ENCODE peak calls at places on chromosome 10, in five cellular contexts. D, R, X, B and U are unnamed samples.

GRCh38 chr10:8050561-8051108 is 3.9 kb upstream of the GATA3 start:
- DNase-seq in D (peak; percentile 78), R (peak; percentile 32), X (peak; percentile 18), B (no peak), U (no peak)

GRCh38 chr10:118798186-118798811 is 43.5 kb upstream of the CACUL1 start:
- DNase-seq in D (peak; percentile 53), R (no peak), X (no peak), B (no peak), U (no peak)

GRCh38 chr10:94066411-94066810 is 72.7 kb downstream of the PLCE1 start:
- DNase-seq in D (peak; percentile 25), R (peak; percentile 65), X (peak; percentile 65), B (no peak), U (no peak)

GRCh38 chr10:77637474-77637985 is at the start of gene KCNMA1:
- DNase-seq in D (peak; percentile 55), R (peak; percentile 48), X (no peak), B (peak; percentile 53), U (peak; percentile 57)

GRCh38 chr10:11338160-11338844 is 273.1 kb downstream of the USP6NL start:
- DNase-seq in D (no peak), R (no peak), X (no peak), B (no peak), U (no peak)

GRCh38 chr10:2881720-2882459 is 185.5 kb upstream of the PFKP start:
- DNase-seq in D (no peak), R (no peak), X (no peak), B (no peak), U (no peak)

GRCh38 chr10:28677889-28678686 is 767 bp downstream of the BAMBI start:
- DNase-seq in D (no peak), R (peak; percentile 28), X (peak; percentile 22), B (peak; percentile 68), U (no peak)

GRCh38 chr10:53108317-53108934 is 335.8 kb upstream of the MBL2 start:
- DNase-seq in D (no peak), R (no peak), X (no peak), B (no peak), U (no peak)

GRCh38 chr10:3954615-3955014 is 169.6 kb upstream of the KLF6 start:
- DNase-seq in D (no peak), R (no peak), X (no peak), B (no peak), U (no peak)

GRCh38 chr10:13637303-13637856 is 50.6 kb downstream of the PRPF18 start:
- DNase-seq in D (no peak), R (peak; percentile 21), X (no peak), B (no peak), U (no peak)

GRCh38 chr10:4836416-4836969 is 10.5 kb downstream of the AKR1E2 start:
- DNase-seq in D (no peak), R (no peak), X (no peak), B (no peak), U (no peak)

GRCh38 chr10:119197921-119198320 is 9.4 kb upstream of the GRK5 start:
- DNase-seq in D (no peak), R (peak; percentile 67), X (peak; percentile 90), B (no peak), U (no peak)

GRCh38 chr10:75542902-75543301 is 111.5 kb downstream of the LRMDA start:
- DNase-seq in D (no peak), R (peak; percentile 77), X (no peak), B (no peak), U (no peak)

GRCh38 chr10:1274098-1274745 is 218.0 kb downstream of the WDR37 start:
- DNase-seq in D (no peak), R (no peak), X (no peak), B (no peak), U (no peak)

GRCh38 chr10:24513155-24513554 is 210.5 kb downstream of the ARHGAP21 start:
- DNase-seq in D (peak; percentile 13), R (peak; percentile 54), X (peak; percentile 34), B (no peak), U (no peak)

GRCh38 chr10:73635781-73636180 is 5.5 kb downstream of the MYOZ1 start:
- DNase-seq in D (no peak), R (no peak), X (no peak), B (no peak), U (no peak)

GRCh38 chr10:124183617-124184016 is 90.2 kb upstream of the CHST15 start:
- DNase-seq in D (no peak), R (no peak), X (no peak), B (no peak), U (no peak)

GRCh38 chr10:62618576-62619408 is 185.7 kb upstream of the ADO start:
- DNase-seq in D (peak; percentile 19), R (peak; percentile 88), X (peak; percentile 89), B (peak; percentile 70), U (no peak)

GRCh38 chr10:121990015-121990677 is 1.2 kb downstream of the TACC2 start:
- DNase-seq in D (no peak), R (no peak), X (no peak), B (no peak), U (no peak)

GRCh38 chr10:31912898-31913847 is 15.5 kb downstream of the ARHGAP12 start:
- DNase-seq in D (no peak), R (peak; percentile 79), X (peak; percentile 41), B (no peak), U (peak; percentile 37)

GRCh38 chr10:89553064-89553734 is 17.8 kb upstream of the SLC16A12 start:
- DNase-seq in D (peak; percentile 81), R (peak; percentile 94), X (peak; percentile 97), B (no peak), U (no peak)

GRCh38 chr10:74799840-74800239 is 26.6 kb upstream of the KAT6B start:
- DNase-seq in D (peak; percentile 44), R (peak; percentile 70), X (peak; percentile 94), B (no peak), U (no peak)

GRCh38 chr10:48568546-48568945 is 36.3 kb downstream of the ARHGAP22 start:
- DNase-seq in D (no peak), R (no peak), X (no peak), B (no peak), U (no peak)

GRCh38 chr10:98299341-98299740 is 31.3 kb upstream of the LOXL4 start:
- DNase-seq in D (no peak), R (peak; percentile 22), X (peak; percentile 37), B (no peak), U (no peak)

GRCh38 chr10:1715821-1716220 is 21.5 kb downstream of the ADARB2 start:
- DNase-seq in D (peak; percentile 50), R (no peak), X (no peak), B (no peak), U (no peak)

GRCh38 chr10:133225707-133226191 is 4.3 kb upstream of the UTF1 start:
- DNase-seq in D (no peak), R (no peak), X (no peak), B (no peak), U (no peak)

GRCh38 chr10:76327441-76327840 is 896.0 kb downstream of the LRMDA start:
- DNase-seq in D (no peak), R (no peak), X (no peak), B (no peak), U (no peak)

GRCh38 chr10:35600193-35600592 is 4.9 kb upstream of the GJD4 start:
- DNase-seq in D (peak; percentile 16), R (no peak), X (no peak), B (no peak), U (no peak)

GRCh38 chr10:35608317-35608672 is 3.2 kb downstream of the GJD4 start:
- DNase-seq in D (no peak), R (no peak), X (no peak), B (no peak), U (no peak)

GRCh38 chr10:35607475-35608316 is 2.6 kb downstream of the GJD4 start:
- DNase-seq in D (no peak), R (peak; percentile 14), X (no peak), B (peak; percentile 45), U (no peak)

GRCh38 chr10:35606423-35606822 is 1.3 kb downstream of the GJD4 start:
- DNase-seq in D (no peak), R (peak; percentile 75), X (peak; percentile 57), B (no peak), U (no peak)

DNA sequence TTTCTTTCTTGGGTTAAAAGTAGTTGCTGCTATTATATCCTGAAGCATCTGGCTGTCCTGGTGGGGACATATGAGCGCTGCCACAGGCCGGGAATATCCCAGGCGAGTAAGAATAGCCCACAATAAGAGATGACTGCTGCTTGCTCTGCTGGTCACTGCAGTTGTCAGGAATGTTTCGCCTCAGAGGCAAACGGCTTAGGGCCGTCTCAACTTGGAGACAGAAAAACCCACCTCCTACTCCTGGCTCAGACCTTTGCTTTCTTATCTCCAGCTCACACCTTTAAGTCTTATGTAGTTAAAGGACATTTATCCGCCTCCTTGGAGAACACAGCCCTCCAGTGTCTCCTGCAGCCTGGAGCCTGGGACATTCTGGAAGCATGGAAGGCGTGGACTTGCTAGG is at the start of gene GJD4:
- DNase-seq in D (no peak), R (no peak), X (no peak), B (no peak), U (no peak)
- H3K4me3 ChIP-seq in D (no peak within 1 kb of the TSS), R (no peak within 1 kb of the TSS), X (no peak within 1 kb of the TSS), B (no peak within 1 kb of the TSS), U (no peak within 1 kb of the TSS)

DNA sequence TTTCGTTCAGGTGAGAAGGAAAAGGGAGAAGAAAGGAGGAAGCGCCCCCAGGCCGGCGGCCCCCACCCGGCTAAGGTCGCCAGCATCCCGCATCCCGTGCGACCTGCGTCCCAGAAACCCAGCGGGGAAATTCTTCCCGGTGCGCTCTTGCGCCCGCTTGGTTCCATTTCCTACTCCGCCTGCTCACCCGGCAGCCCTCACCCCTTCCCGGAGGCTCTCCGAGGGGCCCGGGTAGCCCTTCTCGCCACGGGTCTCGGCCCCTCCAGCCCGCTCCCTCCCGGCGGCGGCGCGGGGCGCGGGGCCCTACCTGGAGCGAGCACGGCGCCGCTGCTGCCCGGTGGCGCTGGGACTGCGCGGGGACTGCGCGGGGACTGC is at the start of gene PRKCQ:
- DNase-seq in D (peak; percentile 48), R (peak; percentile 44), X (peak; percentile 12), B (peak; percentile 51), U (no peak)
- TF ChIP-seq CTCF in D (no peak), R (no peak), X (no peak), B (no peak), U (no peak)

GRCh38 chr10:70212277-70212676 is 21.0 kb downstream of the PPA1 start:
- DNase-seq in D (no peak), R (no peak), X (no peak), B (no peak), U (no peak)

GRCh38 chr10:70212879-70213278 is 20.4 kb downstream of the PPA1 start:
- DNase-seq in D (no peak), R (peak; percentile 86), X (no peak), B (no peak), U (no peak)
- H3K4me3 ChIP-seq in D (no peak overlapping the region), R (no peak overlapping the region), X (no peak overlapping the region), B (no peak overlapping the region), U (no peak overlapping the region)

DNA sequence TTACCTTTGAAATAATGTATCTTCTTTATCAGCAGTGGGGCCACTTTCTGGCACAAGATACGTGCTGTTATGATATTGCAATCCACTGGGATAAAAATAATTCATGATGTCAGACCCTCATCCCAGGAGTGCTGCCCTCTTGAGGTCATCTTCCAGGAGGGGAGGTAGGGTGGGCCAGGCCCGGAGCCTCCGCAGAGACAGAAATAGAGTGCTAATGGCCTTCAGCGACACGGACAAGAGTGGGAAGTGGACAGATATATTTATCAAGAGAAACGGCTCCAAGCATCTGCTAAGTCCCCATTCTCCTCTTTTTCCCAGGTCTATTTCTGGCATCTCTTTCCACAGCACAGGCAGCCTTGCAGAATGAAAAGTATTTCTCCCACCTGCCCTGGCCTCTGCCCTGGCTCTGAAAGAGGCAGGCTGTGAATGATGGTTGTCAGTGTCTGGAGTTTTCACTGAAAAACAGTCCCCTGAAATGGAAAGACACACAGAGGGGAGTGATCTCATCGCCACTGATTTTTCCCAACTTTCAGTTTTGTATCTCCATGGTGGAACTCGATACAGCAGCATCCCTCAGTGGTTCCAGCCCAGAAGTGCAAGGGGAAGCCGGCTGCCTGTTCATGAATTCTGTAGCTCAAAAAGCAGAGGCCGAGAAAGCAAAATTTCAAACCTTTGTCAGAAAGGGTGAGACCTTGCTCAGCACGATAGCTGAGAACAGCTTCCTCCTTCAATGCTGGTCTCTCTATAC is 251.7 kb upstream of the MYO3A start:
- DNase-seq in D (peak; percentile 21), R (peak; percentile 4), X (no peak), B (no peak), U (peak; percentile 76)
- TF ChIP-seq CTCF in D (peak; percentile 34), R (no peak), X (no peak), B (peak; percentile 18), U (peak; percentile 43)